ENCODE peak calls at places on chromosomes 7 and 10, in four cellular contexts. G, X, V and C are unnamed samples.

GRCh38 chr10:126041804-126042231 is 145.5 kb downstream of the FANK1 start:
- DNase-seq in G (peak; percentile 60), X (peak; percentile 76), V (peak; percentile 68), C (no peak)

GRCh38 chr7:25857376-25858067 is 294.5 kb upstream of the NFE2L3 start:
- DNase-seq in G (peak; percentile 20), X (no peak), V (no peak), C (no peak)

GRCh38 chr10:38094923-38095574 is 912 bp downstream of the ZNF37A start:
- DNase-seq in G (no peak), X (peak; percentile 11), V (peak; percentile 0), C (no peak)

GRCh38 chr7:94580601-94581000 is 71.0 kb downstream of the CASD1 start:
- DNase-seq in G (no peak), X (no peak), V (no peak), C (no peak)

GRCh38 chr10:72171175-72171630 is 44.6 kb upstream of the ANAPC16 start:
- DNase-seq in G (no peak), X (no peak), V (no peak), C (peak; percentile 41)

GRCh38 chr7:122123746-122124145 is 20.3 kb downstream of the AASS start:
- DNase-seq in G (no peak), X (no peak), V (no peak), C (no peak)

GRCh38 chr7:134320201-134320600 is 3.5 kb upstream of the SLC35B4 start:
- DNase-seq in G (no peak), X (no peak), V (no peak), C (no peak)

GRCh38 chr7:2970907-2971306 is 72.8 kb downstream of the CARD11 start:
- DNase-seq in G (no peak), X (no peak), V (no peak), C (no peak)

GRCh38 chr10:30510184-30510931 is 76.4 kb downstream of the MAP3K8 start:
- DNase-seq in G (no peak), X (no peak), V (peak; percentile 80), C (peak; percentile 20)

GRCh38 chr10:59337254-59337653 is 25.1 kb downstream of the FAM13C start:
- DNase-seq in G (no peak), X (no peak), V (peak; percentile 50), C (no peak)

GRCh38 chr7:42869131-42870020 is 42.5 kb downstream of the C7orf25 start:
- DNase-seq in G (no peak), X (no peak), V (no peak), C (no peak)